ENCODE peak calls at places on chromosomes 6 and 20, in five cellular contexts. E is SK-N-SH, A is lung, R is mesenchymal stem cell, V is IMR-90. D is an unnamed sample.

GRCh38 chr6:167756594-167756993 is 70.1 kb upstream of the AFDN start:
- DNase-seq in A (no peak), R (no peak), E (no peak), V (no peak), D (no peak)

GRCh38 chr6:6758546-6758914 is 170.0 kb downstream of the LY86 start:
- DNase-seq in R (no peak), E (no peak), V (no peak), A (no peak), D (no peak)

GRCh38 chr20:21436186-21436585 is 38.9 kb upstream of the NKX2-4 start:
- DNase-seq in R (peak; percentile 61), A (no peak), V (peak; percentile 72), E (no peak), D (no peak)

GRCh38 chr6:18155273-18155863 is at the start of gene KDM1B:
- DNase-seq in A (peak; percentile 99), R (peak; percentile 98), E (peak; percentile 100), V (peak; percentile 98), D (peak; percentile 99)

GRCh38 chr6:101066481-101066880 is 185.4 kb upstream of the ASCC3 start:
- DNase-seq in R (no peak), A (no peak), V (no peak), E (no peak), D (no peak)

GRCh38 chr6:1226208-1227099 is 85.4 kb upstream of the FOXQ1 start:
- DNase-seq in A (no peak), E (no peak), V (no peak), R (no peak), D (no peak)

GRCh38 chr20:2837561-2837960 is 2.9 kb downstream of the PCED1A start:
- DNase-seq in A (no peak), E (no peak), R (no peak), V (no peak), D (no peak)

GRCh38 chr6:83221886-83222479 is 28.8 kb downstream of the RWDD2A start:
- DNase-seq in A (no peak), E (peak; percentile 28), V (peak; percentile 54), R (peak; percentile 55), D (no peak)

GRCh38 chr6:142943746-142944125 is 1.2 kb downstream of the HIVEP2 start:
- DNase-seq in A (no peak), R (peak; percentile 62), E (no peak), V (peak; percentile 48), D (peak; percentile 14)

GRCh38 chr6:109316909-109317308 is 65.4 kb downstream of the CD164 start:
- DNase-seq in E (no peak), A (no peak), R (no peak), V (no peak), D (no peak)

GRCh38 chr6:134420638-134421181 is 102.8 kb upstream of the SGK1 start:
- DNase-seq in E (no peak), V (peak; percentile 90), A (no peak), R (peak; percentile 89), D (no peak)

GRCh38 chr6:152642578-152643375 is 5.6 kb upstream of the SYNE1 start:
- DNase-seq in E (peak; percentile 61), A (peak; percentile 74), R (peak; percentile 15), V (peak; percentile 55), D (peak; percentile 19)

DNA sequence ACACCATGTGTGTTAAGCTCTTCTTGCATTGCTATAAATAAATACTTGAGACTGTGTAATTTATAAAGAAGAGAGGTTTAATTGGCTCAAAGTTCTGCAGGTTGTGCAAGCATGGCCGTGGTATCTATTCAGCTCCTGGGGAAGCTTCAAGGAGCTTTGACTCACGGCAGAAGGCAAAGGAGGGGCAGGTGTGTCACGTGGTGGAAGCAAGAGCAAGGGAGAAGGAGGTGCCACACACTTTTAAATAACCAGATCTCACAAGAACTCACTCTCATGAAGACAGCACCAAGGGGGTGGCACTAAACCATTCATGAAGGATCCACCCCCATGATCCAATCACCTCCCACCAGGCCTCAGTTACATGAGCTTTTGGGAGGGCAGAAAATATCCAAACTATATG is 193.7 kb downstream of the ERMARD start:
- DNase-seq in V (no peak), A (no peak), R (no peak), E (no peak), D (no peak)
- H3K27ac ChIP-seq in V (no peak overlapping the region), A (no peak overlapping the region), R (no peak overlapping the region), E (no peak overlapping the region), D (no peak overlapping the region)

GRCh38 chr6:147132889-147133288 is 71.3 kb upstream of the STXBP5 start:
- DNase-seq in A (no peak), V (peak; percentile 62), R (no peak), E (no peak), D (peak; percentile 61)
- H3K4me3 ChIP-seq in A (no peak overlapping the region), V (no peak overlapping the region), R (no peak overlapping the region), E (no peak overlapping the region), D (no peak overlapping the region)

DNA sequence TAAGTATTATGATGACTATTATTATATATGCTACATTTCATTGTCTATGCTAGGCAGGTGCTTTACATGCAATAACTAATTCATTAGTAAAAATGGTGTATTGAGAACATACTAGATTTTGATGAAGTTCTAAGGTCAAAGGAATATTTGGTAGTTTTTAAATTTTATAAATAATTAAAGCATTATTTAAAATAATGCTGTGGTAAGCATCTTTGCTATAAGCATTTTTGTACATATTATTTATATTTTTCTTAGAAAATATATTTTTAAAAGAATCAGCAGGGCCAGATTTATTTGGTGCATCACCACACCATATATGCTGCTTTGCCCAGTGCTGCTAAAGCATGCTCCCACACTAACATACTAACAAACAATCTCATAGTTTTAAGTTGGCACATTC is 517.9 kb downstream of the C6orf118 start:
- DNase-seq in V (no peak), R (no peak), A (no peak), E (no peak), D (no peak)
- H3K9me3 ChIP-seq in V (peaks cover 2% of the 10 kb centered on the region), R (peaks cover 7% of the 10 kb centered on the region), A (peaks cover 3% of the 10 kb centered on the region), E (no peaks in the 10 kb centered on the region), D (no peaks in the 10 kb centered on the region)

DNA sequence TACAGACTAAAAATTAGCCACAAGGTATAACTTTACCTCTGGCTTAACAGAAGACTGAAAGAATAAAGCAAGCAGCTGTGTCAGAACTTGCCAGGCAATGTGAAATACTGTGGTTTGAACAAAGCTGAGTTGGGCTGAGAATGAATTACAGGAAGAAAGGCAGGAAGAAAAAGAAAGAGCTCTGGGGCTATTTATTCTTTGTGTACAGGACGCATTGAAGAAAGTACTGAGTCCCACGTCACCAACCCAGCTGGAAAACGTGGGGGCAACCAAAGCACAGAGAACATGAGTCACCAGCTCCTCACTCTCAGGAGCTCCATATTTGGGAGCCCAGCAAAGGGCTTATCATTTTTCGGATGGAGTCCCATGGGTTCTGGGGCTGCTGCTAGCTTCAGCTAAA is 121.6 kb upstream of the NEDD9 start:
- DNase-seq in E (no peak), V (peak; percentile 58), R (peak; percentile 78), A (no peak), D (no peak)
- H3K27ac ChIP-seq in E (no peak overlapping the region), V (no peak overlapping the region), R (no peak overlapping the region), A (peak overlapping the region; percentile 85), D (no peak overlapping the region)